ENCODE peak calls at places on chromosomes 1 and 21, in eight cellular contexts. S, O, R, L, F, I, C and E are unnamed samples.

GRCh38 chr1:175824079-175824478 is 80.7 kb upstream of the TNR start:
- DNase-seq in S (no peak), F (no peak), C (no peak), O (no peak), R (no peak), L (no peak), I (peak), E (peak)

GRCh38 chr1:234553241-234554156 is 56.5 kb downstream of the IRF2BP2 start:
- DNase-seq in F (no peak), S (no peak), R (peak), I (peak), L (peak), C (peak), O (no peak), E (no peak)

GRCh38 chr1:224380003-224380402 is 23.3 kb downstream of the CNIH4 start:
- DNase-seq in C (no peak), S (no peak), O (peak), R (no peak), F (no peak), I (no peak), L (no peak), E (no peak)

GRCh38 chr21:22374218-22374969 is 1376.2 kb downstream of the NCAM2 start:
- DNase-seq in C (no peak), L (no peak), S (no peak), I (no peak), O (no peak), F (no peak), R (no peak), E (no peak)

GRCh38 chr1:111190931-111191451 is 9.5 kb downstream of the DENND2D start:
- DNase-seq in F (no peak), S (no peak), L (peak), R (no peak), O (no peak), C (peak), I (peak), E (no peak)

GRCh38 chr1:172946814-172947507 is 103.8 kb downstream of the TNFSF18 start:
- DNase-seq in F (no peak), S (no peak), L (no peak), C (peak), O (no peak), R (no peak), I (peak), E (no peak)

GRCh38 chr1:7705048-7705907 is 65.8 kb upstream of the VAMP3 start:
- DNase-seq in S (no peak), O (no peak), R (no peak), F (no peak), L (peak), I (no peak), C (no peak), E (peak)

GRCh38 chr1:229199892-229200291 is 71.0 kb upstream of the RAB4A start:
- DNase-seq in L (no peak), C (no peak), S (no peak), R (no peak), I (no peak), O (no peak), F (no peak), E (no peak)

GRCh38 chr21:16087523-16087922 is 357.7 kb downstream of the USP25 start:
- DNase-seq in R (no peak), L (no peak), F (no peak), C (no peak), O (no peak), S (no peak), I (no peak), E (no peak)

GRCh38 chr1:173444757-173445156 is 32.4 kb upstream of the PRDX6 start:
- DNase-seq in L (no peak), S (no peak), F (no peak), C (no peak), I (no peak), R (no peak), O (no peak), E (no peak)

GRCh38 chr1:155170101-155170785 is 2.9 kb downstream of the KRTCAP2 start:
- DNase-seq in I (no peak), R (no peak), S (no peak), F (no peak), L (no peak), C (no peak), O (no peak), E (no peak)

GRCh38 chr1:36784147-36784862 is 250.0 kb downstream of the GRIK3 start:
- DNase-seq in R (no peak), F (no peak), C (no peak), O (no peak), L (no peak), I (no peak), S (no peak), E (no peak)

GRCh38 chr1:29227511-29227910 is 3.2 kb downstream of the MECR start:
- DNase-seq in S (no peak), L (no peak), I (no peak), C (no peak), R (no peak), F (no peak), O (no peak), E (no peak)

GRCh38 chr1:214427871-214428277 is 123.5 kb downstream of the PTPN14 start:
- DNase-seq in R (peak), L (no peak), S (peak), F (peak), I (peak), O (peak), C (peak), E (no peak)

GRCh38 chr1:3472906-3473305 is 18.4 kb downstream of the ARHGEF16 start:
- DNase-seq in R (no peak), O (no peak), L (no peak), S (no peak), C (no peak), F (no peak), I (no peak), E (no peak)

GRCh38 chr1:91806146-91806545 is 79.8 kb downstream of the TGFBR3 start:
- DNase-seq in I (no peak), C (no peak), S (no peak), F (no peak), R (no peak), O (no peak), L (no peak), E (no peak)

GRCh38 chr1:153842006-153842471 is 66.8 kb downstream of the SLC27A3 start:
- DNase-seq in R (no peak), O (peak), S (peak), I (peak), F (no peak), C (peak), L (no peak), E (no peak)

GRCh38 chr1:22158654-22159053 is 15.8 kb upstream of the WNT4 start:
- DNase-seq in F (no peak), R (no peak), O (no peak), S (no peak), C (no peak), L (no peak), I (no peak), E (no peak)

GRCh38 chr1:176719478-176719877 is 256.5 kb downstream of the PAPPA2 start:
- DNase-seq in R (no peak), S (no peak), I (peak), O (no peak), L (no peak), F (no peak), C (no peak), E (no peak)

GRCh38 chr1:56898005-56898373 is 43.4 kb downstream of the C8A start:
- DNase-seq in S (no peak), O (no peak), R (no peak), C (no peak), I (no peak), F (no peak), L (no peak), E (no peak)

GRCh38 chr1:65401612-65402011 is 18.9 kb upstream of the LEPR start:
- DNase-seq in I (no peak), L (no peak), O (no peak), S (no peak), R (no peak), C (no peak), F (no peak), E (no peak)

GRCh38 chr1:243513726-243514491 is 258.1 kb downstream of the SDCCAG8 start:
- DNase-seq in S (peak), R (no peak), I (no peak), L (no peak), C (peak), O (peak), F (no peak), E (no peak)

GRCh38 chr1:78102082-78102481 is 56.3 kb downstream of the GIPC2 start:
- DNase-seq in O (no peak), C (peak), S (no peak), L (no peak), I (peak), R (peak), F (no peak), E (no peak)

GRCh38 chr1:107535091-107535490 is 394.3 kb downstream of the NTNG1 start:
- DNase-seq in S (peak), I (no peak), O (peak), L (no peak), C (no peak), R (no peak), F (no peak), E (no peak)

GRCh38 chr1:14627608-14628489 is 29.4 kb downstream of the KAZN start:
- DNase-seq in O (no peak), R (no peak), L (no peak), F (no peak), I (no peak), S (no peak), C (no peak), E (no peak)

GRCh38 chr1:6331543-6332246 is 61.9 kb downstream of the ACOT7 start:
- DNase-seq in R (no peak), C (no peak), L (no peak), S (no peak), O (no peak), F (no peak), I (no peak), E (no peak)

GRCh38 chr1:151165281-151165737 is 393 bp downstream of the LYSMD1 start:
- DNase-seq in F (no peak), L (peak), I (peak), O (no peak), R (no peak), S (no peak), C (peak), E (peak)

GRCh38 chr1:8962812-8963669 is 17.4 kb downstream of the CA6 start:
- DNase-seq in F (no peak), O (peak), L (no peak), R (no peak), C (no peak), S (peak), I (peak), E (peak)

GRCh38 chr1:154483941-154484803 is 17.8 kb upstream of the TDRD10 start:
- DNase-seq in R (no peak), L (no peak), C (peak), F (no peak), S (no peak), I (peak), O (no peak), E (no peak)

GRCh38 chr1:227896710-227897655 is 50.7 kb downstream of the WNT9A start:
- DNase-seq in O (no peak), I (no peak), R (no peak), S (no peak), F (peak), L (peak), C (no peak), E (peak)

GRCh38 chr1:221381858-221382623 is 359.8 kb downstream of the DUSP10 start:
- DNase-seq in C (peak), F (no peak), R (peak), S (no peak), O (no peak), L (no peak), I (peak), E (no peak)

GRCh38 chr21:25176637-25177412 is 430.5 kb downstream of the MRPL39 start:
- DNase-seq in C (peak), F (no peak), I (no peak), L (no peak), O (peak), R (no peak), S (peak), E (no peak)

GRCh38 chr1:158945061-158945460 is 13.7 kb downstream of the PYHIN1 start:
- DNase-seq in O (no peak), S (no peak), L (no peak), F (no peak), I (no peak), C (no peak), R (no peak), E (no peak)

GRCh38 chr1:228032041-228032440 is 25.2 kb downstream of the WNT3A start:
- DNase-seq in L (no peak), F (no peak), S (no peak), C (no peak), O (no peak), R (no peak), I (no peak), E (no peak)

GRCh38 chr1:46136711-46137110 is 4.3 kb upstream of the PIK3R3 start:
- DNase-seq in O (no peak), I (no peak), L (no peak), F (no peak), S (no peak), R (no peak), C (no peak), E (no peak)

GRCh38 chr1:207103892-207104373 is at the start of gene C4BPA:
- DNase-seq in L (no peak), O (no peak), C (no peak), R (no peak), S (no peak), I (no peak), F (no peak), E (no peak)

GRCh38 chr1:211742272-211742671 is 66.9 kb upstream of the NEK2 start:
- DNase-seq in S (no peak), I (no peak), O (no peak), L (no peak), F (no peak), R (no peak), C (no peak), E (no peak)

GRCh38 chr1:198220428-198220827 is 63.6 kb downstream of the NEK7 start:
- DNase-seq in L (no peak), C (peak), F (no peak), R (peak), S (no peak), I (peak), O (no peak), E (no peak)

GRCh38 chr1:203628185-203628996 is 1.8 kb downstream of the ATP2B4 start:
- DNase-seq in F (peak), O (no peak), L (peak), I (peak), S (no peak), C (peak), R (no peak), E (peak)

GRCh38 chr21:15421521-15421920 is 308.3 kb upstream of the USP25 start:
- DNase-seq in O (no peak), C (no peak), R (no peak), F (no peak), L (no peak), I (no peak), S (no peak), E (no peak)

GRCh38 chr1:157626099-157626498 is 28.2 kb upstream of the FCRL4 start:
- DNase-seq in F (no peak), C (no peak), S (peak), I (no peak), R (no peak), O (peak), L (no peak), E (peak)
- TF ChIP-seq CTCF in F (no peak), C (no peak), S (peak), I (no peak), R (no peak), O (peak), L (no peak), E (no peak)

GRCh38 chr21:41045534-41046268 is 122.3 kb upstream of the BACE2 start:
- DNase-seq in F (no peak), C (no peak), R (no peak), I (no peak), O (no peak), S (no peak), L (no peak), E (peak)

GRCh38 chr21:41048636-41049035 is 119.3 kb upstream of the BACE2 start:
- DNase-seq in C (no peak), L (no peak), F (no peak), O (no peak), R (no peak), S (no peak), I (no peak), E (no peak)

GRCh38 chr21:41048141-41048540 is 119.8 kb upstream of the BACE2 start:
- DNase-seq in S (no peak), C (no peak), F (no peak), L (no peak), O (no peak), R (no peak), I (no peak), E (no peak)

GRCh38 chr21:41043008-41043407 is 125.0 kb upstream of the BACE2 start:
- DNase-seq in C (no peak), R (no peak), F (no peak), L (no peak), S (no peak), O (no peak), I (no peak), E (no peak)
- TF ChIP-seq CTCF in C (no peak), R (peak), F (no peak), L (no peak), S (no peak), O (no peak), I (no peak), E (no peak)

GRCh38 chr1:156746716-156747631 is 4.5 kb downstream of the HDGF start:
- DNase-seq in C (peak), O (peak), L (peak), I (peak), F (peak), S (peak), R (no peak), E (peak)
- TF ChIP-seq CTCF in C (peak), O (no peak), L (no peak), I (no peak), F (peak), S (peak), R (peak), E (no peak)

DNA sequence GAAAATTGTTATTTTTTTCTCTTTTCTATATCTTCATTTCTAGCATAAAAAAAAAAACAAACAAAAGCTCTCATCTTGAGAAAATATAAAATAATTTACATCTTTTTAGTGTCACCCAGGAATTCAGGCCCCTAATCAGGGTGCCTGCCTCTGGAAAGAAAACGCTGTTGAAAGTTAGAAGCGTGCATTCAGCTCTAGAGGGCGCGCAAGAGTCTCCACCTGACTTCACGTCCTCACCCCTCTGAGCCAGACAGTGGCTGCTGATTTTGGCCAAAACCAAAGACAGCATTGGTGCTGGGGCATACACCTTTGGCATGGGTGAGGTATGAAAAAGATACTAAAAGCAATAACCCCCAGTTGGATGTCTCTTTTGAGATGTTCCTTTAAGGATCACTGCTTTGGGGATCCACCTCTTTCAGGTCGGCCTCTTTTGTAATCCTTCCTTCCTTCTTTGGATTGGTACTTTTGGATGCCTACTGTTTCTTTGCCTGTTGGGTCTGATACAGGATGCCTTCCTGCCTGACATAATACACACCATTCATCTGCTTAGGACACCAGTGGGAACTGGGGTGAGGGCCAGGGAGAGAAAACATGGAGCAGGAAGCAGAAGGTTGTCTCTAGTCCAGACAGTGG is 77.6 kb upstream of the CHRM3 start:
- DNase-seq in S (peak), C (no peak), I (peak), R (no peak), F (no peak), O (peak), L (peak), E (peak)
- TF ChIP-seq CTCF in S (peak), C (no peak), I (peak), R (peak), F (no peak), O (peak), L (no peak), E (peak)

GRCh38 chr21:44802396-44803153 is 955 bp upstream of the UBE2G2 start:
- DNase-seq in S (no peak), R (no peak), C (no peak), O (no peak), I (no peak), L (no peak), F (no peak), E (no peak)
- TF ChIP-seq CTCF in S (no peak), R (no peak), C (no peak), O (no peak), I (no peak), L (no peak), F (no peak), E (no peak)